ENCODE peak calls at places on chromosomes 12 and 14, in four cellular contexts. D, L, O and X are unnamed samples.
A peak's percentile ranks its signal among the peaks of the same experiment; 100 is the strongest.

GRCh38 chr14:100393362-100393761 is 70.2 kb downstream of the SLC25A47 start:
- DNase-seq in D (no peak), L (no peak), O (no peak), X (no peak)

GRCh38 chr12:85865905-85866304 is 8.2 kb upstream of the NTS start:
- DNase-seq in D (no peak), L (no peak), O (no peak), X (no peak)

GRCh38 chr12:108594-108993 is 42.0 kb downstream of the IQSEC3 start:
- DNase-seq in D (no peak), L (no peak), O (no peak), X (no peak)

GRCh38 chr14:27366596-27366995 is 768.8 kb upstream of the NOVA1 start:
- DNase-seq in D (no peak), L (no peak), O (no peak), X (no peak)

GRCh38 chr14:67881225-67881624 is 61.6 kb downstream of the RAD51B start:
- DNase-seq in D (no peak), L (no peak), O (no peak), X (no peak)

GRCh38 chr12:70994217-70994788 is 73.8 kb upstream of the PTPRR start:
- DNase-seq in D (no peak), L (no peak), O (no peak), X (no peak)

GRCh38 chr14:101815994-101816393 is 54.5 kb downstream of the PPP2R5C start:
- DNase-seq in D (no peak), L (no peak), O (no peak), X (no peak)

GRCh38 chr14:23125933-23126524 is 7.0 kb upstream of the CEBPE start:
- DNase-seq in D (no peak), L (no peak), O (no peak), X (no peak)

GRCh38 chr14:77372304-77372841 is 4.5 kb downstream of the TMED8 start:
- DNase-seq in D (no peak), L (no peak), O (no peak), X (no peak)

GRCh38 chr14:100868621-100869370 is 34.7 kb downstream of the RTL1 start:
- DNase-seq in D (no peak), L (no peak), O (peak; percentile 45), X (no peak)

GRCh38 chr14:99552572-99553216 is 51.3 kb downstream of the CCDC85C start:
- DNase-seq in D (no peak), L (no peak), O (no peak), X (no peak)

GRCh38 chr14:98501335-98501734 is 770.7 kb downstream of the BCL11B start:
- DNase-seq in D (no peak), L (no peak), O (no peak), X (no peak)

GRCh38 chr14:55454264-55455151 is 14.1 kb upstream of the TBPL2 start:
- DNase-seq in D (no peak), L (no peak), O (no peak), X (no peak)

GRCh38 chr14:38197761-38198345 is 9.9 kb upstream of the SSTR1 start:
- DNase-seq in D (no peak), L (no peak), O (no peak), X (no peak)

GRCh38 chr12:53492188-53492587 is 7.1 kb downstream of the MAP3K12 start:
- DNase-seq in D (no peak), L (no peak), O (no peak), X (no peak)

GRCh38 chr12:108612788-108613282 is 15.0 kb upstream of the TMEM119 start:
- DNase-seq in D (no peak), L (no peak), O (no peak), X (no peak)

GRCh38 chr12:96399081-96399918 is 939 bp downstream of the CDK17 start:
- DNase-seq in D (peak; percentile 47), L (peak; percentile 60), O (peak; percentile 84), X (peak; percentile 49)
- TF ChIP-seq CTCF in D (peak; percentile 48), L (peak; percentile 11), O (no peak), X (no peak)

GRCh38 chr12:116698131-116698495 is 39.8 kb downstream of the SPRING1 start:
- DNase-seq in D (no peak), L (no peak), O (no peak), X (no peak)

GRCh38 chr12:116695464-116695725 is 42.5 kb downstream of the SPRING1 start:
- DNase-seq in D (no peak), L (no peak), O (no peak), X (no peak)

GRCh38 chr12:116698554-116698953 is 39.3 kb downstream of the SPRING1 start:
- DNase-seq in D (no peak), L (no peak), O (no peak), X (no peak)

GRCh38 chr12:116700066-116700465 is 37.8 kb downstream of the SPRING1 start:
- DNase-seq in D (no peak), L (no peak), O (no peak), X (no peak)

DNA sequence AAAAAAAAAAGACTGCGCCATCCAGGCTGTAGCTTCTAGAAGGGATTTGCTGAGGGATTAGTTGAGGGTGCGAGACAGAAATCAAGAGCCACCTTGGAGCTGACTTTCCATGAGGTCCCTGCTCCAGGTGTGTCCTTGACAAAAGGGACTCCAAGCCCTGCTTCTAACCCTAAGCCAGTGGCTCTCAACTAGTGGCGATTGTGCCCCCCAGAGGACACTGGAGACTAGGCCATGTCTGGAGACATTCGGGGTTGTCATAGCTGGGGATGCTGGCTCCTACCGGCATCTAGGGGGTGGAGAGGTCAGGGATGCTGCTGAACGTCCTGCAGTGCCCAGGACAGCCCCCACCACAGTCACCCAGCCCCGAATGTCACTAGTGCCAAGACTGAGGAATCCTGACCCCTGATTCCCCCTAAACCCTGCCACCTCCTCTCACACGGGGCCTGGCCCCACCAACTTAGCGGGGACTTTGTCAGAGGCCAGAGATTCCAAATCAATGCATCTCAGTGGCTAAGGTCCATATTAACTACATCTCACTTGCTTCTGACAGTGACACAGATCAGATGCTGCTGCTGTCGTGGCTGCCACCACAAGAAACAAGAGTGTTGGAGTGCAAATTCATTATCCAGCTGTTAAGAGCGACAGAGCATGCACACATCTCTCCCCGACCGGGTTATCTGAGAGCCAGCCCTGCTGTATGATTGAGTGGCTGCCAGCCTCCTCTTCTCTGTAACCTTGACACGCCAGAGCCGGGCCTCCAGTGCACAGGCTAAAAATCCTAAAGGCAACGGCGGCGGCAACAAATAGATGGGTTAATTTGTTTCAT is 40.4 kb downstream of the SPRING1 start:
- DNase-seq in D (no peak), L (no peak), O (no peak), X (no peak)
- TF ChIP-seq CTCF in D (no peak), L (no peak), O (no peak), X (peak; percentile 41)

GRCh38 chr12:124369901-124370378 is 75.0 kb downstream of the RFLNA start:
- DNase-seq in D (no peak), L (no peak), O (peak; percentile 83), X (no peak)

GRCh38 chr12:124369055-124369900 is 74.4 kb downstream of the RFLNA start:
- DNase-seq in D (no peak), L (no peak), O (peak; percentile 95), X (no peak)

GRCh38 chr12:124370851-124371250 is 76.0 kb downstream of the RFLNA start:
- DNase-seq in D (no peak), L (no peak), O (no peak), X (no peak)

GRCh38 chr12:124370384-124370783 is 75.5 kb downstream of the RFLNA start:
- DNase-seq in D (no peak), L (no peak), O (no peak), X (no peak)

DNA sequence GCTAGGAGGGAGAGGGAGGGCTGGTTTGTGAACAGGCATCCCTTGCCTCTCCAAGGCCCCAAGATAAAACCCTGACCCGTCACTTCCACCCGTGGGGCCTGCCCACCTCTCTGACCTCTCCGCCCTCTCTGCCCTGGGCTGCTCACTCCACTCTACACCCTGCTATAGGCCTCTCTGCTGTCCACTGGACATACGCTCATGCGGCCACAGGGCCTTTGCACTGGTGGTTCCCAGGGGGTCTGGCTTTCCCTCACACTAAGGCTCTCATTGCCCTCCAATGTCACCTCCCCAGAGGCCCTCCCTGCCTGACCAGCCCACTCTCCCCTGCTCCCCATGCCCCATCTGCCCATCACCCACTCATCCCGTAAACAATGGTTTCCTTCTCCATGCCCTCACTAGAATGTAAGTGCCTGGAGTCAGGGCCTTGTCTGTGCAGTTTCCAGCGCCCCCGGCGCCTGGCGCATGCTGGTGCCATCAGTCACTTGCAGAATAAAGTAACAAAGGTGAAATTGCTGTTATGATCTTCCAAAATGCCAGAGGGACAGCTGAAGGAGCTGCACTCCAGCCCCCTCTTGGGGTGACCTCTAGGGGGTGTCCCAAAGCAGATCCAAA is 73.6 kb downstream of the RFLNA start:
- DNase-seq in D (no peak), L (no peak), O (no peak), X (no peak)
- TF ChIP-seq CTCF in D (no peak), L (no peak), O (no peak), X (no peak)

DNA sequence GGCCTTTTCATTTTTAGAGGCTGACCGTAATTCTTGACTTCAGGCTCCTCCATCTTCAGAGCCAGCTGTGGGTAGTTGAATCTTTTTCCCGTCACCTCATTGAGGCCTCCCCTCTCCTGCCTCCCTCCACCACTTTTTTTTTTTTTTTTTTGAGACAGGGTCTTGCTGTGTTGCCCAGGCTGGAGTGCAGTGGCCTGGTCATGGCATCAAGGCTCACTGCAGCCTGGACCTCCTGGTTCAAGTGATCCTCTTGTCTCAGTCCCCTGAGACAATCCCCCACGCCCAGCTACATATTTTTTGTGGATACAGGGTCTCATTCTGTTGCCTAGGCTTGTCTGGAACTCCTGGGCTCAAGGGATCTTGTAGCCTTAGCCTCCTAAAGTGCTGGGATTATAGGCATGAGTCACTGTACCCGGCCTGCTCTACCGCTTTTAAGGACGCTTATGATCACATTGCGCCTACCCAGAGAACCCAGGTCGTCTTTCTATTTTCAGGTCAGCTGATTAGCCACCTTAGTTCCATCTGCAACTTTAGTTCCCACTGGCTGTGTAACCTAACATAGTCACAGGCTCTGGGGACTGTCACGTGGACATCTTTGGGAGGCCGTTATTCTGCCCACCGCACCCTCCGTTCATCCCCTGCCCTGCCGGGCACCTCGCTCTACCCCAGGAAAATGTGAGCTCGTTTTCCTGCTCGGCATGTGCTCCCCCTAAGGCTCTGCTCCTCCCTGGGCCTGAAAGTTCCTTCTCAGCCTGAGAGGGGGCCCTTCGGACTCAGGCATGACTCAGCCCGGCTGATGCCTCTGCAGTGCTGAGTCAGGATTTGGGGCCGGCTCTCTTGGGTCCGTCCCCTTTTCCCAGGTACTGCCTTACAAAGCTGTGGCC is 13.4 kb downstream of the TNFAIP2 start:
- DNase-seq in D (no peak), L (no peak), O (no peak), X (no peak)
- TF ChIP-seq CTCF in D (no peak), L (no peak), O (no peak), X (no peak)

GRCh38 chr12:132561784-132562156 is 48.6 kb downstream of the LRCOL1 start:
- DNase-seq in D (no peak), L (no peak), O (no peak), X (no peak)

GRCh38 chr12:132560421-132560830 is 50.0 kb downstream of the LRCOL1 start:
- DNase-seq in D (no peak), L (no peak), O (no peak), X (peak; percentile 34)

GRCh38 chr12:132560831-132561783 is 49.3 kb downstream of the LRCOL1 start:
- DNase-seq in D (no peak), L (peak; percentile 48), O (no peak), X (peak; percentile 81)

GRCh38 chr12:132563911-132564310 is 46.5 kb downstream of the LRCOL1 start:
- DNase-seq in D (no peak), L (no peak), O (no peak), X (no peak)

DNA sequence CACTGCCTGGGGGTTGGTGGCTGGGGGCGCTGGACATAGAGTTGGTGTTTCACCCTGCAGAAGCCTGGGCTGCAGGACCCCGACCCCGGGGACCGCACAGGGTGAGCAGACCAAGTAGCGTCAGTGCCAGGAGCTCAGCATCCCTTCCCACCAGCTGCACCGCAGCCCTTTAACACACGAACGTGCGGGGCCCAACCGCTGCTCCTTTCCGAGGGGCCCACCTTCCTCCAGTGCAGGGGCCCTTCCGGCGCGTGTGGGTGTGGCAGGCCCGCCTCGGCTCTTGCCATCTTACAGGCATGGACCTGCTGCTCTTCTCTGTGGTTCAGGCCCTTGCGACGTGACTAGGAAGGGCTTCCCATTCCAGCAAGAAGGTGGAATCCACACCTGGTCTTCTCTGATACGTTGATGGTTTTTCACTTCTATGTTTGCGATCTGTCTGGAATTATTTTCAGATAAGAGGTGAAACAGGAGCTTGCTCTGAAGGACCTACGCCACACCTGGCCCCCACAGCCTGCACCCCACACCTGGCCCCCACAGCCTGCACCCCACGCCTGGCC is 47.8 kb downstream of the LRCOL1 start:
- DNase-seq in D (no peak), L (no peak), O (no peak), X (no peak)
- TF ChIP-seq CTCF in D (no peak), L (no peak), O (no peak), X (no peak)